ENCODE peak calls at places on chromosomes 5 and 9, in nine cellular contexts. I, X, K, D, L, O, E, A and V are unnamed samples.

GRCh38 chr5:154092356-154092755 is 53.6 kb downstream of the MFAP3 start:
- DNase-seq in E (peak; percentile 35), O (no peak), X (no peak), I (peak; percentile 56), K (no peak), D (peak; percentile 13), L (no peak), A (no peak), V (no peak)

GRCh38 chr9:31776471-31776870 is 608.0 kb upstream of the ACO1 start:
- DNase-seq in O (no peak), I (no peak), L (peak; percentile 93), D (no peak), A (no peak), K (no peak), E (no peak), X (no peak), V (no peak)

GRCh38 chr9:110048976-110049698 is 158.8 kb downstream of the C9orf152 start:
- DNase-seq in I (peak; percentile 23), X (peak; percentile 9), E (no peak), A (peak; percentile 31), D (peak; percentile 32), K (no peak), L (peak; percentile 45), O (no peak), V (peak; percentile 43)

GRCh38 chr9:137275203-137275936 is 2.2 kb upstream of the TOR4A start:
- DNase-seq in A (no peak), D (no peak), X (no peak), K (no peak), O (no peak), L (no peak), E (no peak), I (no peak), V (no peak)

GRCh38 chr5:148913985-148914421 is 87.6 kb downstream of the ADRB2 start:
- DNase-seq in A (no peak), K (no peak), L (peak; percentile 54), I (peak; percentile 79), O (no peak), X (peak; percentile 76), D (peak; percentile 94), E (peak; percentile 99), V (peak; percentile 62)

GRCh38 chr5:177447066-177447610 is 524 bp downstream of the PRR7 start:
- DNase-seq in X (peak; percentile 56), K (peak; percentile 74), I (peak; percentile 54), D (peak; percentile 63), L (peak; percentile 71), E (peak; percentile 67), O (no peak), A (peak; percentile 72), V (peak; percentile 70)

GRCh38 chr9:110555971-110556370 is 23.6 kb downstream of the SVEP1 start:
- DNase-seq in X (no peak), K (no peak), D (no peak), I (peak; percentile 82), E (peak; percentile 14), L (peak; percentile 82), A (no peak), O (no peak), V (peak; percentile 54)

GRCh38 chr9:135562235-135562745 is 734 bp downstream of the PAEP start:
- DNase-seq in I (no peak), K (no peak), A (no peak), X (no peak), O (no peak), D (no peak), L (no peak), E (no peak), V (no peak)